ENCODE peak calls at places on chromosomes 16 and 17, in seven cellular contexts. One of them, this sample, is unnamed.

GRCh38 chr16:53775106-53775820 is 71.3 kb downstream of the FTO start:
- DNase-seq in HT1080: no peak
- DNase-seq in astrocyte of the spinal cord: no peak
- DNase-seq in activated CD4-positive, CD25-positive, alpha-beta regulatory T cell: no peak
- DNase-seq in EL: peak
- DNase-seq in ACHN: no peak
- DNase-seq in ecto neural progenitor cell: no peak
- DNase-seq in this sample: no peak

GRCh38 chr17:41367426-41368075 is 2.1 kb downstream of the KRT33B start:
- DNase-seq in HT1080: peak
- DNase-seq in astrocyte of the spinal cord: peak
- DNase-seq in activated CD4-positive, CD25-positive, alpha-beta regulatory T cell: no peak
- DNase-seq in EL: peak
- DNase-seq in ACHN: peak
- DNase-seq in ecto neural progenitor cell: no peak
- DNase-seq in this sample: no peak

GRCh38 chr16:48531011-48531962 is 78.7 kb downstream of the N4BP1 start:
- DNase-seq in HT1080: no peak
- DNase-seq in astrocyte of the spinal cord: no peak
- DNase-seq in activated CD4-positive, CD25-positive, alpha-beta regulatory T cell: no peak
- DNase-seq in EL: peak
- DNase-seq in ACHN: no peak
- DNase-seq in ecto neural progenitor cell: no peak
- DNase-seq in this sample: no peak

GRCh38 chr17:76032073-76032779 is 5.1 kb upstream of the EVPL start:
- DNase-seq in HT1080: no peak
- DNase-seq in astrocyte of the spinal cord: no peak
- DNase-seq in activated CD4-positive, CD25-positive, alpha-beta regulatory T cell: no peak
- DNase-seq in EL: no peak
- DNase-seq in ACHN: peak
- DNase-seq in ecto neural progenitor cell: no peak
- DNase-seq in this sample: peak

GRCh38 chr16:89187337-89188063 is 12.8 kb downstream of the SLC22A31 start:
- DNase-seq in HT1080: peak
- DNase-seq in astrocyte of the spinal cord: peak
- DNase-seq in activated CD4-positive, CD25-positive, alpha-beta regulatory T cell: no peak
- DNase-seq in EL: peak
- DNase-seq in ACHN: peak
- DNase-seq in ecto neural progenitor cell: peak
- DNase-seq in this sample: no peak

GRCh38 chr16:50308237-50308965 is 42.0 kb downstream of the ADCY7 start:
- DNase-seq in HT1080: no peak
- DNase-seq in astrocyte of the spinal cord: no peak
- DNase-seq in activated CD4-positive, CD25-positive, alpha-beta regulatory T cell: no peak
- DNase-seq in EL: no peak
- DNase-seq in ACHN: no peak
- DNase-seq in ecto neural progenitor cell: peak
- DNase-seq in this sample: no peak

GRCh38 chr17:66400698-66401097 is 98.3 kb downstream of the PRKCA start:
- DNase-seq in HT1080: no peak
- DNase-seq in astrocyte of the spinal cord: no peak
- DNase-seq in activated CD4-positive, CD25-positive, alpha-beta regulatory T cell: no peak
- DNase-seq in EL: no peak
- DNase-seq in ACHN: no peak
- DNase-seq in ecto neural progenitor cell: no peak
- DNase-seq in this sample: no peak

GRCh38 chr17:8068736-8069586 is 18.6 kb downstream of the ALOX12B start:
- DNase-seq in HT1080: no peak
- DNase-seq in astrocyte of the spinal cord: no peak
- DNase-seq in activated CD4-positive, CD25-positive, alpha-beta regulatory T cell: no peak
- DNase-seq in EL: no peak
- DNase-seq in ACHN: no peak
- DNase-seq in ecto neural progenitor cell: no peak
- DNase-seq in this sample: no peak

GRCh38 chr17:27631409-27631755 is 394 bp downstream of the LGALS9 start:
- DNase-seq in HT1080: no peak
- DNase-seq in astrocyte of the spinal cord: no peak
- DNase-seq in activated CD4-positive, CD25-positive, alpha-beta regulatory T cell: no peak
- DNase-seq in EL: no peak
- DNase-seq in ACHN: no peak
- DNase-seq in ecto neural progenitor cell: no peak
- DNase-seq in this sample: no peak

GRCh38 chr17:34781571-34782108 is 179.6 kb downstream of the CCT6B start:
- DNase-seq in HT1080: peak
- DNase-seq in astrocyte of the spinal cord: no peak
- DNase-seq in activated CD4-positive, CD25-positive, alpha-beta regulatory T cell: no peak
- DNase-seq in EL: peak
- DNase-seq in ACHN: no peak
- DNase-seq in ecto neural progenitor cell: peak
- DNase-seq in this sample: no peak

GRCh38 chr17:17853811-17854527 is 17.2 kb upstream of the SREBF1 start:
- DNase-seq in HT1080: no peak
- DNase-seq in astrocyte of the spinal cord: no peak
- DNase-seq in activated CD4-positive, CD25-positive, alpha-beta regulatory T cell: no peak
- DNase-seq in EL: peak
- DNase-seq in ACHN: no peak
- DNase-seq in ecto neural progenitor cell: no peak
- DNase-seq in this sample: no peak

GRCh38 chr16:52705192-52705591 is 158.2 kb upstream of the TOX3 start:
- DNase-seq in HT1080: no peak
- DNase-seq in astrocyte of the spinal cord: no peak
- DNase-seq in activated CD4-positive, CD25-positive, alpha-beta regulatory T cell: no peak
- DNase-seq in EL: no peak
- DNase-seq in ACHN: no peak
- DNase-seq in ecto neural progenitor cell: no peak
- DNase-seq in this sample: no peak

GRCh38 chr17:3506054-3506453 is 30.3 kb downstream of the ASPA start:
- DNase-seq in HT1080: no peak
- DNase-seq in astrocyte of the spinal cord: no peak
- DNase-seq in activated CD4-positive, CD25-positive, alpha-beta regulatory T cell: no peak
- DNase-seq in EL: no peak
- DNase-seq in ACHN: no peak
- DNase-seq in ecto neural progenitor cell: no peak
- DNase-seq in this sample: no peak

GRCh38 chr17:79970576-79971068 is 65.0 kb downstream of the TBC1D16 start:
- DNase-seq in HT1080: peak
- DNase-seq in astrocyte of the spinal cord: no peak
- DNase-seq in activated CD4-positive, CD25-positive, alpha-beta regulatory T cell: no peak
- DNase-seq in EL: peak
- DNase-seq in ACHN: peak
- DNase-seq in ecto neural progenitor cell: peak
- DNase-seq in this sample: no peak

GRCh38 chr16:30893744-30894539 is at the start of gene BCL7C:
- DNase-seq in HT1080: peak
- DNase-seq in astrocyte of the spinal cord: peak
- DNase-seq in activated CD4-positive, CD25-positive, alpha-beta regulatory T cell: peak
- DNase-seq in EL: peak
- DNase-seq in ACHN: peak
- DNase-seq in ecto neural progenitor cell: peak
- DNase-seq in this sample: peak

GRCh38 chr17:16870253-16871245 is 101.4 kb downstream of the TNFRSF13B start:
- DNase-seq in HT1080: no peak
- DNase-seq in astrocyte of the spinal cord: no peak
- DNase-seq in activated CD4-positive, CD25-positive, alpha-beta regulatory T cell: no peak
- DNase-seq in EL: no peak
- DNase-seq in ACHN: no peak
- DNase-seq in ecto neural progenitor cell: peak
- DNase-seq in this sample: no peak

This sample was measured in endothelial cell of umbilical vein.